ENCODE peak calls at places on chromosomes 12 and 14, in six cellular contexts. M is H9, K is mesendoderm, F is IMR-90, Q is neuronal stem cell, H is H1. T is an unnamed sample.

GRCh38 chr14:75372260-75372659 is 55.6 kb upstream of the JDP2 start:
- DNase-seq in Q (no peak), M (no peak), H (no peak), K (no peak), F (no peak), T (no peak)

GRCh38 chr14:59161571-59162175 is 26.8 kb upstream of the DAAM1 start:
- DNase-seq in F (peak), K (peak), H (no peak), M (no peak), Q (peak), T (peak)

GRCh38 chr14:38357557-38357956 is 101.7 kb upstream of the CLEC14A start:
- DNase-seq in F (peak), H (no peak), M (no peak), K (no peak), Q (no peak), T (peak)

GRCh38 chr14:56189306-56189705 is 71.1 kb downstream of the PELI2 start:
- DNase-seq in F (peak), M (no peak), H (no peak), K (peak), Q (no peak), T (peak)

GRCh38 chr12:95017482-95017881 is 14.0 kb upstream of the NDUFA12 start:
- DNase-seq in K (no peak), F (no peak), M (no peak), H (no peak), Q (no peak), T (no peak)

GRCh38 chr14:105426416-105427130 is 6.9 kb downstream of the MTA1 start:
- DNase-seq in Q (no peak), F (no peak), K (no peak), H (no peak), M (no peak), T (no peak)

GRCh38 chr12:120584343-120585149 is 3.3 kb upstream of the POP5 start:
- DNase-seq in F (no peak), M (peak), H (no peak), K (peak), Q (peak), T (peak)

GRCh38 chr12:835754-836493 is 83.5 kb downstream of the WNK1 start:
- DNase-seq in M (no peak), H (no peak), Q (no peak), K (no peak), F (no peak), T (no peak)

GRCh38 chr14:33477752-33478151 is 473.1 kb downstream of the EGLN3 start:
- DNase-seq in F (no peak), Q (peak), H (no peak), K (no peak), M (no peak), T (no peak)

GRCh38 chr12:1912580-1913376 is 5.7 kb downstream of the CACNA2D4 start:
- DNase-seq in M (peak), Q (no peak), H (no peak), K (peak), F (no peak), T (peak)

GRCh38 chr12:50922820-50923219 is 29.5 kb upstream of the HIGD1C start:
- DNase-seq in F (peak), Q (no peak), H (no peak), K (peak), M (no peak), T (peak)

GRCh38 chr12:111330800-111331752 is 37.8 kb downstream of the PHETA1 start:
- DNase-seq in M (no peak), Q (no peak), F (peak), K (peak), H (no peak), T (peak)

GRCh38 chr12:98419101-98419794 is 96.1 kb upstream of the TMPO start:
- DNase-seq in H (no peak), M (no peak), Q (no peak), F (no peak), K (no peak), T (no peak)

GRCh38 chr12:42946776-42947435 is 357.4 kb upstream of the PRICKLE1 start:
- DNase-seq in K (no peak), H (no peak), M (no peak), Q (no peak), F (no peak), T (peak)

GRCh38 chr14:105537580-105538474 is 11.4 kb downstream of the TMEM121 start:
- DNase-seq in H (no peak), Q (no peak), M (peak), K (peak), F (no peak), T (no peak)

GRCh38 chr14:80388980-80389711 is 177.8 kb upstream of the DIO2 start:
- DNase-seq in H (no peak), M (no peak), K (peak), Q (no peak), F (peak), T (peak)

GRCh38 chr12:126051611-126052107 is 986.4 kb downstream of the AACS start:
- DNase-seq in M (no peak), K (peak), Q (no peak), F (no peak), H (no peak), T (no peak)

GRCh38 chr12:92079054-92079385 is 66.6 kb downstream of the BTG1 start:
- DNase-seq in M (no peak), K (no peak), H (no peak), Q (no peak), F (no peak), T (no peak)

GRCh38 chr12:124203176-124203575 is 91.7 kb upstream of the RFLNA start:
- DNase-seq in Q (no peak), M (no peak), H (no peak), F (no peak), K (no peak), T (no peak)

GRCh38 chr12:71760471-71760870 is 5.8 kb downstream of the RAB21 start:
- DNase-seq in F (no peak), K (no peak), H (no peak), M (no peak), Q (no peak), T (no peak)

GRCh38 chr12:111624540-111624939 is 25.4 kb upstream of the ATXN2 start:
- DNase-seq in K (peak), M (no peak), H (no peak), F (no peak), Q (no peak), T (no peak)

GRCh38 chr12:107634530-107634929 is 51.1 kb upstream of the PWP1 start:
- DNase-seq in M (peak), Q (no peak), H (peak), F (no peak), K (peak), T (no peak)

GRCh38 chr12:107632246-107632645 is 53.4 kb upstream of the PWP1 start:
- DNase-seq in H (no peak), Q (no peak), F (no peak), M (no peak), K (no peak), T (no peak)

GRCh38 chr12:107631715-107632114 is 53.9 kb upstream of the PWP1 start:
- DNase-seq in M (no peak), H (no peak), Q (no peak), F (no peak), K (peak), T (no peak)

DNA sequence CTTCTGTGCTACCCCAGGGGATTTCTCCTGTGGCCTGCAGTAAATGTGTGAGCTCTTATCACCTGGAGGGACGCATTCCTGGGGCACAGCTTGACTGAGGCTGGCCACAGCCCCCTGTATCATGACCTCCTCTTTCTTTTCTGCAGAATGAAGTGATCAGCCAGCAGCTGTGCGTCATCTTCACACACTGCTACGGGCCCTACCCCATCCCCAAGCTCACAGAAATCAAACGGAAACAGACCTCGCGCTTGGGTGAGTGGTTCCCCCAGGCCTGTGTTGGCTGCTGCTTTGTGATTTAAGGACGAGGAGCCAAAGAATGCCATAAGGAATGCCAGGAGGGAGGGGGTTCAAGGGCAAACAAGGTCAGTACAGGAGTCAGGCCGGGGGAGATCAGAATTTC is 50.5 kb upstream of the PWP1 start:
- DNase-seq in M (peak), Q (no peak), F (peak), H (peak), K (peak), T (no peak)
- H3K9ac ChIP-seq in M (no peak), Q (no peak), F (no peak), H (peak), K (no peak), T (no peak)

DNA sequence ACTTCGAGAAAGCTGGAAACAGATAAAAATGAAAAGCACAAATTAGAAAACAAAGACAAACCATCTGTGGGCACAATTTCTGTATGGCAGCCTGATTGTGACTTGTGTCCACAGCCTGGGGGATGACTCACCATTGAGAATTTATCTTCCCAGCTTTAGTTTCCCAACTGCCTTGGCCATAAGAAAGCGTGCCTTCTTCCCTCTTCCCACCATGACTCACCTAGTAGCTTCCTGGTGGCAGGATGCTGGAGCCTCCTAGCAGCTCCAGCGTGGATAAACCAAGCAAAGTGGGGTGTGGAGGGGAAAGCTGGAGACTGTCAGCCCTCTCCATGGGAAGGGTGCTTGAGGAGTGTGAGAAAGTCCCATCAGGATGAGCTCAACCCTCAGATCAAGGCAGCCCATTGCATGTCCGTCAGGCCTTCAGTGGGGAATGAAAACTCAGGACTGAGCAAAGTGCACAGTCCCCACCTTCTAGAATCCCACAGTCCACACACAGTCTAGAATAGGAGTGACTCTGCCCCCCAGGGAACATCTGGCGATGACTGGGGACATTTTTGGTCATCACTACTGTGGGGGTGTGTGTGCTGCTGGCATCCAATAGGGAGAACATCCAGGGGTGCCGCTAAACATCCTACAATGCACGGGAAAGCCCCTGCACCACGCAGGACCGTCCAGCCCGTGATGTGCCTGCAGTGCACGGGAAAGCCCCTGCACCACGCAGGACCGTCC is 22.4 kb upstream of the SERPINA6 start:
- DNase-seq in Q (no peak), K (peak), M (no peak), F (peak), H (no peak), T (peak)
- H2BK15ac ChIP-seq in Q (no peak), K (no peak), M (no peak), F (no peak), H (no peak), T (no peak)

GRCh38 chr12:12807970-12808702 is 5.0 kb upstream of the DDX47 start:
- DNase-seq in H (no peak), M (no peak), K (no peak), F (peak), Q (no peak), T (peak)
- H3K9ac ChIP-seq in H (no peak), M (no peak), K (no peak), F (peak), Q (no peak), T (peak)

DNA sequence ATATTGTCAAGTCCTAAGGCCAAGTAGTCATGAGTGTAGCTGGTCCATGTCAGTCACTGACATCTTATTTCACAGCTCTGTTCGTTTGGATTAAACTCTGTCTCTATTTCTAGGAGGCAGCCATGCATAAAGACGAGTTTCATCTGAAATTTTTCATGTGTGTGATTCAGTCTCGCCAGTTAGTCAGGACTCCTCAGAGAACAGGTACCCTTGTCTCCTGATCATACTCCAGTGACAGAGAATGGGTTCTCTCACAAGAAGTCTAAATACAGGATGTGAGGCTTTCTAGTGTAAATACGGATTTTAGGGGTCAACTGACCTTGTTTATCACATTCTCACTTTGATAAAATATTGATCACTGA is 1.4 kb upstream of the SENP1 start:
- DNase-seq in K (no peak), M (no peak), H (no peak), Q (no peak), F (no peak), T (no peak)
- H2BK15ac ChIP-seq in K (no peak), M (no peak), H (no peak), Q (no peak), F (no peak), T (no peak)